ENCODE peak calls at places on chromosomes 5 and 9, in eight cellular contexts. T is uterus, I is heart left ventricle, B is sigmoid colon, U is Peyer's patch, N is IMR-90, G is A549, L is stomach. V is an unnamed sample.

GRCh38 chr5:169421677-169422076 is 120.7 kb upstream of the SLIT3 start:
- DNase-seq in T (no peak), L (no peak), N (no peak), I (no peak), G (no peak), U (no peak), B (no peak), V (no peak)

GRCh38 chr5:139457241-139457640 is 5.3 kb downstream of the ECSCR start:
- DNase-seq in I (no peak), T (no peak), L (no peak), U (no peak), B (no peak), N (no peak), G (no peak), V (no peak)

GRCh38 chr9:38022995-38023394 is 46.0 kb downstream of the SHB start:
- DNase-seq in N (no peak), G (no peak), U (no peak), I (no peak), T (no peak), L (peak), B (no peak), V (peak)

GRCh38 chr9:112659906-112660305 is 58.0 kb downstream of the INIP start:
- DNase-seq in U (no peak), L (no peak), T (no peak), B (no peak), G (no peak), I (no peak), N (no peak), V (no peak)

GRCh38 chr9:104810421-104811339 is 46.8 kb downstream of the NIPSNAP3B start:
- DNase-seq in I (no peak), L (peak), G (peak), U (no peak), B (no peak), T (no peak), N (peak), V (peak)

GRCh38 chr9:93240891-93241334 is 57.0 kb downstream of the WNK2 start:
- DNase-seq in N (no peak), T (no peak), L (no peak), B (no peak), G (no peak), U (no peak), I (no peak), V (no peak)

GRCh38 chr9:95753762-95754465 is 121.6 kb upstream of the ERCC6L2 start:
- DNase-seq in I (peak), B (peak), N (no peak), L (no peak), G (no peak), U (no peak), T (peak), V (no peak)

GRCh38 chr5:109601736-109602135 is 88.0 kb upstream of the MAN2A1 start:
- DNase-seq in G (no peak), I (no peak), B (no peak), L (no peak), T (no peak), U (no peak), N (no peak), V (no peak)

GRCh38 chr5:171705830-171706229 is 79.8 kb upstream of the SMIM23 start:
- DNase-seq in N (no peak), L (no peak), T (no peak), G (no peak), I (no peak), B (no peak), U (no peak), V (no peak)

GRCh38 chr5:32531885-32532520 is 53.4 kb upstream of the SUB1 start:
- DNase-seq in T (no peak), L (no peak), U (no peak), I (no peak), B (no peak), G (peak), N (peak), V (no peak)

GRCh38 chr5:174520420-174521396 is 203.7 kb upstream of the MSX2 start:
- DNase-seq in G (no peak), U (no peak), T (no peak), B (no peak), I (no peak), L (peak), N (peak), V (no peak)

GRCh38 chr5:36522746-36523065 is 83.7 kb upstream of the SLC1A3 start:
- DNase-seq in I (peak), T (no peak), B (no peak), N (no peak), U (no peak), L (no peak), G (no peak), V (no peak)

GRCh38 chr9:32525506-32525905 is 490 bp downstream of the RIGI start:
- DNase-seq in T (no peak), N (peak), B (no peak), L (no peak), I (no peak), G (no peak), U (no peak), V (no peak)

GRCh38 chr9:138021251-138022056 is 143.9 kb downstream of the CACNA1B start:
- DNase-seq in I (no peak), B (peak), N (no peak), G (no peak), U (no peak), L (peak), T (no peak), V (no peak)

GRCh38 chr9:109191746-109192145 is 24.7 kb upstream of the FRRS1L start:
- DNase-seq in L (no peak), I (no peak), G (no peak), B (no peak), U (no peak), T (no peak), N (no peak), V (no peak)

GRCh38 chr5:158640581-158640980 is 459.1 kb downstream of the EBF1 start:
- DNase-seq in U (no peak), N (peak), G (no peak), L (no peak), B (no peak), I (no peak), T (peak), V (no peak)

GRCh38 chr9:23545728-23546127 is 280.3 kb downstream of the ELAVL2 start:
- DNase-seq in B (no peak), G (no peak), N (no peak), T (no peak), I (no peak), L (no peak), U (no peak), V (no peak)

GRCh38 chr5:62593331-62593730 is 14.7 kb downstream of the LRRC70 start:
- DNase-seq in I (no peak), G (peak), T (no peak), N (peak), U (no peak), B (no peak), L (no peak), V (no peak)

GRCh38 chr5:32916648-32917047 is 205.5 kb downstream of the NPR3 start:
- DNase-seq in B (no peak), G (peak), L (no peak), N (peak), T (no peak), I (peak), U (no peak), V (no peak)

GRCh38 chr5:149037819-149038218 is 25.0 kb downstream of the SH3TC2 start:
- DNase-seq in I (no peak), T (no peak), U (no peak), N (no peak), G (no peak), B (no peak), L (no peak), V (no peak)

GRCh38 chr9:134155812-134156360 is 8.5 kb downstream of the RNU6ATAC start:
- DNase-seq in N (no peak), T (no peak), L (no peak), U (no peak), I (no peak), G (no peak), B (no peak), V (peak)

GRCh38 chr9:125850231-125850630 is 103.1 kb downstream of the PBX3 start:
- DNase-seq in N (no peak), U (no peak), B (no peak), G (no peak), L (no peak), I (no peak), T (no peak), V (no peak)

GRCh38 chr5:132526290-132526973 is 16.9 kb downstream of the IL5 start:
- DNase-seq in L (peak), I (no peak), N (peak), G (peak), U (no peak), T (peak), B (no peak), V (peak)

GRCh38 chr5:93092349-93093105 is 488.5 kb downstream of the NR2F1-AS1 start:
- DNase-seq in T (no peak), B (no peak), U (no peak), G (peak), L (no peak), N (peak), I (no peak), V (no peak)

GRCh38 chr5:74918232-74918669 is 52.1 kb upstream of the FAM169A start:
- DNase-seq in U (no peak), T (no peak), G (no peak), I (no peak), N (no peak), B (no peak), L (no peak), V (no peak)

GRCh38 chr5:126384985-126385384 is 38.2 kb upstream of the GRAMD2B start:
- DNase-seq in T (no peak), L (no peak), N (peak), U (no peak), B (no peak), G (no peak), I (no peak), V (no peak)

GRCh38 chr5:127229185-127229889 is 61.3 kb upstream of the MEGF10 start:
- DNase-seq in B (peak), N (peak), U (peak), L (peak), T (peak), G (peak), I (peak), V (peak)

GRCh38 chr5:54214747-54215146 is 95.6 kb downstream of the ARL15 start:
- DNase-seq in T (no peak), N (no peak), U (no peak), L (no peak), I (no peak), B (no peak), G (no peak), V (no peak)

GRCh38 chr5:103428411-103428871 is 134.1 kb downstream of the NUDT12 start:
- DNase-seq in T (no peak), G (no peak), N (peak), L (peak), U (no peak), I (peak), B (no peak), V (no peak)
- H3K27ac ChIP-seq in T (no peak), G (no peak), N (no peak), L (no peak), U (no peak), I (no peak), B (no peak), V (no peak)

GRCh38 chr9:129197978-129198736 is 20.1 kb upstream of the IER5L start:
- DNase-seq in B (peak), L (no peak), I (peak), G (no peak), U (no peak), T (peak), N (peak), V (peak)
- TF ChIP-seq CTCF in B (no peak), L (no peak), I (no peak), G (no peak), U (no peak), T (no peak), N (no peak), V (no peak)

DNA sequence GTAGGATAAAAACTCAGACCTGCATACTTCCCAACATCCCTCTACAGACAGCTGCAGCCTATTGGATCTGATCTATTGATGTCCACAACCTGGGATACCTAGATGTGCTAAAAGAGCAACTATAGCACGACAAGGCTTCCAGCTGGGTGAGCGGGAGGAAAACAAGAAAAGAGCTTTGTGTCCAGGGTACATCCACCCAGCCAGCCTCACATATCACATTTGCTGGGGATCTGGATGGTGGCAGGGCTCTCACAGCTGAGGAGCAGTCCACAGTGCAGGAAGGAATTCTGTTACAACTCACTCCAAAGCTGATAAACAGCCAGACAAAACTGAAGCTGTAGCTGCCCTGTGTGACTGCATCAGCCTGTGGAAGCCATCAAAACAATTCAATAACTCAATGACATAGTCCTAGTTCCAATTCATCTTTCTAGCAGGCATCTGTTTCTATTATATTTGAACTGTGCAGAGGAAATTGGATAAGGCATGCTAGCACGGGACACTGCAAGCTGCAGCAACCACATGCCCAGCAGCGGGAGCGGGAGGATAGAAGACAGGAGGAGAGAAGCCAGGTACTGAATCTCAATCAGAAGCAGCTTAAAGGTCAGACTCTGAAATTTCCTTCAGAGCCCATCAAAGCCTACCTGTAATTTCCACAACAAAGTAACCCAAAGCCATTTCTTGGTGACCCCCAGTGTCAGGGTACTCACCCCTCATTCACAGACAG is 45.0 kb downstream of the MED10 start:
- DNase-seq in L (no peak), B (peak), G (no peak), T (no peak), U (no peak), N (no peak), I (no peak), V (no peak)
- TF ChIP-seq POLR2A in L (no peak), B (no peak), G (no peak), T (no peak), U (no peak), N (no peak), I (no peak), V (no peak)

GRCh38 chr5:1699394-1699793 is 100.2 kb downstream of the MRPL36 start:
- DNase-seq in L (no peak), N (no peak), G (no peak), T (no peak), I (no peak), U (no peak), B (no peak), V (no peak)
- H3K27ac ChIP-seq in L (no peak), N (no peak), G (no peak), T (no peak), I (no peak), U (no peak), B (no peak), V (no peak)

GRCh38 chr5:129698661-129699060 is 49.2 kb upstream of the MINAR2 start:
- DNase-seq in I (no peak), T (no peak), N (no peak), U (no peak), G (no peak), B (no peak), L (no peak), V (no peak)
- TF ChIP-seq CTCF in I (no peak), T (no peak), N (no peak), U (no peak), G (no peak), B (no peak), L (no peak), V (no peak)

GRCh38 chr9:26954050-26954508 is 2.1 kb upstream of the IFT74 start:
- DNase-seq in B (no peak), N (peak), G (no peak), I (no peak), T (no peak), L (no peak), U (no peak), V (no peak)

GRCh38 chr9:26951794-26952193 is 4.4 kb upstream of the IFT74 start:
- DNase-seq in I (no peak), B (no peak), N (no peak), T (no peak), U (no peak), G (no peak), L (no peak), V (no peak)

GRCh38 chr9:26955222-26955903 is 849 bp upstream of the IFT74 start:
- DNase-seq in L (no peak), I (no peak), U (no peak), G (no peak), T (no peak), B (no peak), N (no peak), V (no peak)

GRCh38 chr9:26950521-26950920 is 3.5 kb upstream of the PLAA start:
- DNase-seq in G (no peak), L (no peak), T (no peak), U (no peak), B (no peak), N (no peak), I (no peak), V (no peak)

GRCh38 chr9:26955921-26956886 is at the start of gene IFT74:
- DNase-seq in G (peak), T (peak), I (peak), U (peak), N (peak), L (peak), B (peak), V (peak)
- TF ChIP-seq POLR2A in G (peak), T (peak), I (peak), U (peak), N (peak), L (no peak), B (peak), V (peak)

DNA sequence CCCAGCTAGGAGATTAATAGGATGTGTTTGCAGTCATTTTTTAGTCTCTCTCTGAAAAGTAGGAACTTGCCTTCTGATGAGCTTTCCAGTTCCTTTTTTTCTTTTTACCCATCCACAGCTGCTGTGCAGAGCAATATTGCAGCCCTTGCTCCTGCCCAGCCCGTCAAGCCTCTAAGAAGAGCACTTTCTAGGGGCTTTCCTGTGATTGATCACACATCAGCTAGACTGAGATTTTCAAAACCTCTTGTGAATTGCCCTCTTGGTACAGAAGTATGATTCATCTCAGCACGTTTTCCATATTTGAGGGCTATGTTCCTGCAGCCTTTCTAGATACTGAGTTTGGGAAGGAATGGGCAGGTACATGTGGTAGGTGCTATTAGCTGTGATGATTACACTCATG is 93.9 kb downstream of the GALNT10 start:
- DNase-seq in I (no peak), U (no peak), T (no peak), B (no peak), L (no peak), N (no peak), G (no peak), V (no peak)
- H3K27ac ChIP-seq in I (no peak), U (no peak), T (no peak), B (no peak), L (no peak), N (no peak), G (peak), V (no peak)

DNA sequence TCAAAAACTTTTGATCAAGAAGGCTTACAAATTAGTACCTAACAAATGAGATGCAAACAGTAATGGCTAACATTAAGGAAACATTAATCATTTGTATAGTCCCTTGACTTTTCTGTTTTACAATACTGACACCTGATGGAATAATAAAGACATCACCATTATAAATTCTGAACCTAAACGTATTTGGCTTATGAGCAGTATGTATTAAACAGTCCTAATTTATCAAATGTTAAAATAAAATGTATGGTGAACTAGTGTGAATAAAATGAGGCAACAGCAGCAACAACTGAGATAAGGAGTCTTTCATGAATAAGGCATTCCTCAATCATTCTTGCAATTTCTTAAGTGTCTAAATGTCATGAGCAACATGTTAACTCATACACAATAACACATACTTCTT is 6.0 kb downstream of the PUM3 start:
- DNase-seq in N (peak), L (no peak), B (no peak), T (no peak), G (peak), U (no peak), I (no peak), V (no peak)
- TF ChIP-seq CTCF in N (peak), L (peak), B (no peak), T (peak), G (peak), U (peak), I (peak), V (peak)